ENCODE peak calls at places on chromosomes 13 and 19, in four cellular contexts. P is heart left ventricle, H is GM23248, S is esophagus squamous epithelium. I is an unnamed sample.

GRCh38 chr13:77168232-77168631 is 141.3 kb upstream of the FBXL3 start:
- DNase-seq in P (no peak), H (no peak), S (no peak), I (no peak)

GRCh38 chr13:20714563-20715339 is 11.3 kb downstream of the IL17D start:
- DNase-seq in P (peak; percentile 60), H (peak; percentile 88), S (no peak), I (no peak)

GRCh38 chr13:19959831-19960672 is 1.5 kb downstream of the ZMYM2 start:
- DNase-seq in P (peak; percentile 82), H (peak; percentile 97), S (peak; percentile 73), I (peak; percentile 95)

GRCh38 chr13:107461751-107462150 is 753.6 kb downstream of the LIG4 start:
- DNase-seq in P (no peak), H (no peak), S (no peak), I (no peak)

GRCh38 chr13:77660841-77661250 is 36.6 kb upstream of the SLAIN1 start:
- DNase-seq in P (no peak), H (no peak), S (no peak), I (no peak)

GRCh38 chr19:46550684-46551083 is 50.4 kb upstream of the CALM3 start:
- DNase-seq in P (no peak), H (no peak), S (no peak), I (no peak)

GRCh38 chr19:27974082-27974513 is 1238.9 kb downstream of the UQCRFS1 start:
- DNase-seq in P (no peak), H (peak; percentile 69), S (no peak), I (no peak)

GRCh38 chr19:30665449-30665848 is 293.3 kb downstream of the ZNF536 start:
- DNase-seq in P (no peak), H (no peak), S (no peak), I (no peak)

GRCh38 chr19:46133101-46133627 is 8.7 kb upstream of the IGFL3 start:
- DNase-seq in P (peak; percentile 20), H (peak; percentile 81), S (no peak), I (no peak)

GRCh38 chr19:10333758-10334339 is 520 bp upstream of the RAVER1 start:
- DNase-seq in P (no peak), H (peak; percentile 48), S (no peak), I (no peak)

GRCh38 chr13:106376411-106377112 is 158.9 kb downstream of the EFNB2 start:
- DNase-seq in P (no peak), H (peak; percentile 85), S (no peak), I (peak; percentile 15)

GRCh38 chr19:44303976-44304568 is 753 bp downstream of the ZNF235 start:
- DNase-seq in P (no peak), H (peak; percentile 77), S (no peak), I (peak; percentile 16)

GRCh38 chr19:20503536-20503935 is 62.0 kb downstream of the ZNF737 start:
- DNase-seq in P (no peak), H (peak; percentile 27), S (no peak), I (no peak)

GRCh38 chr13:20525601-20526544 is at the start of gene CRYL1:
- DNase-seq in P (peak; percentile 86), H (peak; percentile 84), S (peak; percentile 32), I (peak; percentile 74)

GRCh38 chr19:45691516-45692186 is at the start of gene SNRPD2:
- DNase-seq in P (peak; percentile 93), H (peak; percentile 98), S (peak; percentile 63), I (peak; percentile 96)

GRCh38 chr19:14519245-14519859 is 1.2 kb upstream of the DNAJB1 start:
- DNase-seq in P (no peak), H (no peak), S (no peak), I (no peak)
- H3K4me1 ChIP-seq in P (peaks cover 36% of the 10 kb centered on the region), H (peaks cover 25% of the 10 kb centered on the region), S (peaks cover 26% of the 10 kb centered on the region), I (no peaks in the 10 kb centered on the region)

DNA sequence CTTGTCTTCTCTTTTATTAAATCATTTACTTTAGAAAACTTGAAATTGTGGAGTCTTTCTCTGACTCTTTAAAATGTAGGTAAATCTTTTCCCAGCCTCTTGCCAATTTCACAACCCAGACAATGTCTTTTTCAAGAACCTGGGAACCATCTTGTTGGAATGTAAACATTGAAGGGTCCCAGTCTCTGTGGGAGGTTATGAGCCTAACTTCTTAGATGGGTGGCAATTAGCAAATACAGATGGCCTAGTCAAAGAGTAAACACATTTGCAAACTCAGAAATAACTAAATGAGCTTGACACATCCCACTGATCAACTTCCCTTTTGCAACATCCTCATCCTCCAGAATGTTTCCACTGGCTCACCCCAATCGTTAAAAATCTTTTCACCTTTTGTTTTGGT is 721.0 kb downstream of the PCDH9 start:
- DNase-seq in P (no peak), H (no peak), S (no peak), I (no peak)
- H3K4me1 ChIP-seq in P (no peaks in the 10 kb centered on the region), H (no peaks in the 10 kb centered on the region), S (no peaks in the 10 kb centered on the region), I (peaks cover 4% of the 10 kb centered on the region)

GRCh38 chr19:4493104-4493928 is 21.2 kb downstream of the HDGFL2 start:
- DNase-seq in P (no peak), H (no peak), S (no peak), I (no peak)

GRCh38 chr19:4494691-4495064 is 22.6 kb downstream of the HDGFL2 start:
- DNase-seq in P (no peak), H (no peak), S (no peak), I (no peak)

GRCh38 chr19:4495471-4495870 is 22.8 kb downstream of the PLIN4 start:
- DNase-seq in P (no peak), H (no peak), S (no peak), I (no peak)

GRCh38 chr19:4492337-4493103 is 20.4 kb downstream of the HDGFL2 start:
- DNase-seq in P (no peak), H (no peak), S (no peak), I (no peak)

GRCh38 chr19:4493929-4494690 is 22.0 kb downstream of the HDGFL2 start:
- DNase-seq in P (no peak), H (no peak), S (no peak), I (no peak)
- H3K4me1 ChIP-seq in P (no peaks in the 10 kb centered on the region), H (no peaks in the 10 kb centered on the region), S (no peaks in the 10 kb centered on the region), I (no peaks in the 10 kb centered on the region)

GRCh38 chr13:94479559-94480095 is at the start of gene DCT:
- DNase-seq in P (no peak), H (no peak), S (no peak), I (no peak)

GRCh38 chr13:94478913-94479312 is 569 bp downstream of the DCT start:
- DNase-seq in P (no peak), H (no peak), S (no peak), I (no peak)

GRCh38 chr13:94481966-94482365 is 2.5 kb upstream of the DCT start:
- DNase-seq in P (no peak), H (peak; percentile 90), S (no peak), I (no peak)

GRCh38 chr13:94483970-94484369 is 4.5 kb upstream of the DCT start:
- DNase-seq in P (no peak), H (no peak), S (no peak), I (no peak)

GRCh38 chr13:94480672-94481145 is 1.2 kb upstream of the DCT start:
- DNase-seq in P (peak; percentile 30), H (peak; percentile 91), S (no peak), I (no peak)
- H3K4me1 ChIP-seq in P (no peaks in the 10 kb centered on the region), H (peaks cover 26% of the 10 kb centered on the region), S (no peaks in the 10 kb centered on the region), I (no peaks in the 10 kb centered on the region)

GRCh38 chr19:719636-720377 is 11.1 kb downstream of the PALM start:
- DNase-seq in P (no peak), H (no peak), S (no peak), I (peak; percentile 54)
- H3K4me1 ChIP-seq in P (peaks cover 39% of the 10 kb centered on the region), H (no peaks in the 10 kb centered on the region), S (peaks cover 12% of the 10 kb centered on the region), I (peaks cover 5% of the 10 kb centered on the region)

GRCh38 chr19:33050110-33050509 is 14.6 kb downstream of the RHPN2 start:
- DNase-seq in P (no peak), H (no peak), S (no peak), I (no peak)
- H3K4me1 ChIP-seq in P (no peaks in the 10 kb centered on the region), H (peaks cover 5% of the 10 kb centered on the region), S (no peaks in the 10 kb centered on the region), I (peaks cover 3% of the 10 kb centered on the region)

DNA sequence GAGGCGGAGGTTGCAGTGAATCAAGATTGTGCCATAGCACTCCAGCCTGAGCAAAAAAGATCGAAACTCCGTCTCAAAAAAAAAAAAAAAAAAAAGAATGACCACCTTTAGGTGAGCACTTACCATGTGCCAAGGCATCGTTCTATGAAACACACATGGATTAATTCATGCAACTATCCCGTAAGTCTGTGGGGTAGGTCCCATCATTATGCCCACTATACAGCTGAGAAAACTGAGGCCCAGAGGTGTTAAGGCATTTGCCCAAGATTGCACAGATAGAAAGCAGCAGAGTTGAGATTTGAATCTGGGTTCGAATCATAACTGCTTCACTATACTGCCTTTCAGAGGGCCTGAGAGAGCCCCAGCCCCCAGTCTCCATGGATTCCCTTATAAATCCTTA is 2.3 kb downstream of the GMFG start:
- DNase-seq in P (no peak), H (no peak), S (no peak), I (no peak)
- H3K4me1 ChIP-seq in P (peaks cover under 1% of the 10 kb centered on the region), H (no peaks in the 10 kb centered on the region), S (peaks cover 4% of the 10 kb centered on the region), I (no peaks in the 10 kb centered on the region)

GRCh38 chr19:38682195-38682867 is 34.9 kb downstream of the ACTN4 start:
- DNase-seq in P (no peak), H (no peak), S (no peak), I (no peak)
- H3K4me1 ChIP-seq in P (peaks cover 99% of the 10 kb centered on the region), H (peaks cover 71% of the 10 kb centered on the region), S (peaks cover 55% of the 10 kb centered on the region), I (peaks cover 7% of the 10 kb centered on the region)

I was measured in BE2C.